ENCODE peak calls at places on chromosomes 12 and 14, in six cellular contexts. One of them, this sample, is unnamed.

GRCh38 chr12:127162307-127162706 is 1104.7 kb upstream of the TMEM132C start:
- DNase-seq in H9: peak
- DNase-seq in neuronal stem cell: no peak
- DNase-seq in mesendoderm: peak
- DNase-seq in H1: no peak
- DNase-seq in trophoblast cell: no peak
- DNase-seq in this sample: no peak

GRCh38 chr14:24858052-24858451 is 191.9 kb downstream of the STXBP6 start:
- DNase-seq in neuronal stem cell: no peak
- DNase-seq in mesendoderm: peak
- DNase-seq in H1: no peak
- DNase-seq in trophoblast cell: no peak
- DNase-seq in H9: peak
- DNase-seq in this sample: no peak

GRCh38 chr12:121799175-121799841 is 4.5 kb upstream of the SETD1B start:
- DNase-seq in trophoblast cell: peak
- DNase-seq in H1: no peak
- DNase-seq in mesendoderm: peak
- DNase-seq in H9: peak
- DNase-seq in neuronal stem cell: no peak
- DNase-seq in this sample: peak

GRCh38 chr12:19439059-19440018 is at the start of gene AEBP2:
- DNase-seq in H1: peak
- DNase-seq in trophoblast cell: peak
- DNase-seq in neuronal stem cell: peak
- DNase-seq in H9: peak
- DNase-seq in mesendoderm: peak
- DNase-seq in this sample: peak

GRCh38 chr12:104339663-104340062 is 36.1 kb downstream of the EID3 start:
- DNase-seq in neuronal stem cell: no peak
- DNase-seq in H1: no peak
- DNase-seq in trophoblast cell: no peak
- DNase-seq in H9: no peak
- DNase-seq in mesendoderm: no peak
- DNase-seq in this sample: peak

GRCh38 chr14:51023964-51024363 is 70.9 kb downstream of the TRIM9 start:
- DNase-seq in neuronal stem cell: no peak
- DNase-seq in trophoblast cell: no peak
- DNase-seq in H1: no peak
- DNase-seq in H9: no peak
- DNase-seq in mesendoderm: no peak
- DNase-seq in this sample: no peak

GRCh38 chr14:53153702-53154112 is 584 bp upstream of the DDHD1 start:
- DNase-seq in H1: no peak
- DNase-seq in H9: no peak
- DNase-seq in neuronal stem cell: no peak
- DNase-seq in trophoblast cell: no peak
- DNase-seq in mesendoderm: no peak
- DNase-seq in this sample: no peak

GRCh38 chr14:61476105-61476736 is 154.8 kb downstream of the PRKCH start:
- DNase-seq in H9: no peak
- DNase-seq in H1: no peak
- DNase-seq in neuronal stem cell: no peak
- DNase-seq in mesendoderm: no peak
- DNase-seq in trophoblast cell: no peak
- DNase-seq in this sample: no peak

GRCh38 chr14:95838862-95839261 is 37.8 kb upstream of the TUNAR start:
- DNase-seq in mesendoderm: no peak
- DNase-seq in H9: no peak
- DNase-seq in H1: no peak
- DNase-seq in trophoblast cell: no peak
- DNase-seq in neuronal stem cell: no peak
- DNase-seq in this sample: no peak

GRCh38 chr14:23301288-23301968 is 1.2 kb downstream of the PPP1R3E start:
- DNase-seq in H1: peak
- DNase-seq in trophoblast cell: peak
- DNase-seq in mesendoderm: peak
- DNase-seq in neuronal stem cell: peak
- DNase-seq in H9: peak
- DNase-seq in this sample: peak

GRCh38 chr12:92828565-92828964 is 100.5 kb downstream of the EEA1 start:
- DNase-seq in mesendoderm: no peak
- DNase-seq in H1: no peak
- DNase-seq in neuronal stem cell: no peak
- DNase-seq in H9: no peak
- DNase-seq in trophoblast cell: no peak
- DNase-seq in this sample: no peak

GRCh38 chr14:20836668-20837338 is 34.2 kb upstream of the RNASE1 start:
- DNase-seq in H1: no peak
- DNase-seq in trophoblast cell: peak
- DNase-seq in neuronal stem cell: no peak
- DNase-seq in H9: peak
- DNase-seq in mesendoderm: peak
- DNase-seq in this sample: peak

GRCh38 chr14:104891664-104892500 is 26.8 kb downstream of the CEP170B start:
- DNase-seq in trophoblast cell: peak
- DNase-seq in mesendoderm: no peak
- DNase-seq in H1: no peak
- DNase-seq in H9: peak
- DNase-seq in neuronal stem cell: no peak
- DNase-seq in this sample: no peak

GRCh38 chr14:95054346-95055280 is 102.7 kb downstream of the DICER1 start:
- DNase-seq in H9: peak
- DNase-seq in trophoblast cell: peak
- DNase-seq in neuronal stem cell: no peak
- DNase-seq in H1: no peak
- DNase-seq in mesendoderm: no peak
- DNase-seq in this sample: no peak

GRCh38 chr14:95046711-95047681 is 110.3 kb downstream of the DICER1 start:
- DNase-seq in H9: peak
- DNase-seq in trophoblast cell: no peak
- DNase-seq in H1: no peak
- DNase-seq in neuronal stem cell: no peak
- DNase-seq in mesendoderm: no peak
- DNase-seq in this sample: peak

GRCh38 chr14:65949711-65950516 is 536.3 kb upstream of the CCDC196 start:
- DNase-seq in H9: no peak
- DNase-seq in H1: no peak
- DNase-seq in neuronal stem cell: no peak
- DNase-seq in trophoblast cell: no peak
- DNase-seq in mesendoderm: peak
- DNase-seq in this sample: peak

GRCh38 chr12:55142896-55143870 is 17.0 kb downstream of the OR9K2 start:
- DNase-seq in neuronal stem cell: peak
- DNase-seq in H9: peak
- DNase-seq in H1: peak
- DNase-seq in mesendoderm: peak
- DNase-seq in trophoblast cell: peak
- DNase-seq in this sample: peak

GRCh38 chr12:132840536-132840935 is 11.9 kb upstream of the GOLGA3 start:
- DNase-seq in neuronal stem cell: no peak
- DNase-seq in trophoblast cell: no peak
- DNase-seq in H9: no peak
- DNase-seq in mesendoderm: no peak
- DNase-seq in H1: no peak
- DNase-seq in this sample: no peak

GRCh38 chr12:107310621-107311020 is 217.3 kb upstream of the CRY1 start:
- DNase-seq in trophoblast cell: no peak
- DNase-seq in H9: no peak
- DNase-seq in neuronal stem cell: no peak
- DNase-seq in mesendoderm: no peak
- DNase-seq in H1: no peak
- DNase-seq in this sample: no peak

GRCh38 chr12:11601647-11602046 is 47.8 kb upstream of the ETV6 start:
- DNase-seq in trophoblast cell: no peak
- DNase-seq in H9: no peak
- DNase-seq in H1: no peak
- DNase-seq in mesendoderm: no peak
- DNase-seq in neuronal stem cell: no peak
- DNase-seq in this sample: no peak

GRCh38 chr12:49537231-49537708 is 1.6 kb upstream of the KCNH3 start:
- DNase-seq in H1: no peak
- DNase-seq in mesendoderm: no peak
- DNase-seq in neuronal stem cell: no peak
- DNase-seq in trophoblast cell: no peak
- DNase-seq in H9: peak
- DNase-seq in this sample: no peak

GRCh38 chr12:92360543-92360942 is 214.9 kb upstream of the BTG1 start:
- DNase-seq in mesendoderm: no peak
- DNase-seq in H9: no peak
- DNase-seq in neuronal stem cell: no peak
- DNase-seq in trophoblast cell: no peak
- DNase-seq in H1: no peak
- DNase-seq in this sample: no peak

GRCh38 chr14:77299776-77300175 is 20.9 kb downstream of the POMT2 start:
- DNase-seq in neuronal stem cell: no peak
- DNase-seq in H9: no peak
- DNase-seq in H1: no peak
- DNase-seq in mesendoderm: no peak
- DNase-seq in trophoblast cell: no peak
- DNase-seq in this sample: no peak

DNA sequence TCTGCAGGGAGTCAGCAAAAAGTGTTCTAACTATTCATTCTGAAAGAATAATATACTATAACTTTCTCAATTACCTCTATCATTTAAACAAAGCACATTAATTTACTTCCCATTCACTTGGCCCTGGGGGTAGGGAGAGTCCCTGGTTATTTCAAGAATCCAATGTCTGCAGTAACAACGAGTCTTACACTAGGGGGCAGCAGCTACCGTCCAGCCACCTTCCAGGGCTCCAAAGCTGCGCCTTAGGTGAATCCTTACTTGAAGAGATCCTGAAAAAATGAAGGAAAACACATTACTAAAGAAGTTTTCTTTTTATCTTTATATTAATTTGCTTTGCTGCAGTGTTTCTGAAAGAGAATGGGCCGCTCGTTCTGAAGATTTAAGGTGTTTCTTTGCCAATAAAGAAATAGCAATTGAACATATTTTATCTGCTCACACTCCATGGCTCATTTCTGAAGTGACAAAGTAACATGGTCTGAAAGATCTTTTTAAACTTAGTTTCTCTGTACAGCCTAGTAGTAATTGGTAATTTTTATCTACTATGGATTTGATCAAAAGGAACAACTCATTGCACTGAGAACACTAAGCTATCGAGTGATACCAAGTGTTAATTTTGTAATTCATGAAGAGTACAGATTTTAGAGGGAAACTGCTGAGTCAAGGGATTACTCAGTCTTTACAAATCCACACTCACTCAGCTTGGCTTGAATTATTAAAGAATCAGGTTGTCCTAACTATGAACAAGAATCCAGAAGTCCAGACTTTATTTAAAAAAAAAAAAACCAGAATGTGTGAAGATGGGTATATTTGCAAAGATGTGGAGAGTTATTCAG is 27.6 kb downstream of the BHLHE41 start:
- DNase-seq in H9: peak
- DNase-seq in neuronal stem cell: peak
- DNase-seq in trophoblast cell: peak
- DNase-seq in H1: no peak
- DNase-seq in mesendoderm: peak
- DNase-seq in this sample: peak
- H3K9ac ChIP-seq in H9: no peak
- H3K9ac ChIP-seq in neuronal stem cell: no peak
- H3K9ac ChIP-seq in trophoblast cell: no peak
- H3K9ac ChIP-seq in H1: no peak
- H3K9ac ChIP-seq in mesendoderm: no peak
- H3K9ac ChIP-seq in this sample: no peak

GRCh38 chr12:53053223-53054111 is 3.6 kb downstream of the TNS2 start:
- DNase-seq in trophoblast cell: peak
- DNase-seq in H1: no peak
- DNase-seq in H9: peak
- DNase-seq in neuronal stem cell: no peak
- DNase-seq in mesendoderm: peak
- DNase-seq in this sample: no peak
- H3K4ac ChIP-seq in trophoblast cell: no peak
- H3K4ac ChIP-seq in H1: no peak
- H3K4ac ChIP-seq in H9: no peak
- H3K4ac ChIP-seq in neuronal stem cell: no peak
- H3K4ac ChIP-seq in mesendoderm: no peak
- H3K4ac ChIP-seq in this sample: peak

GRCh38 chr14:101103321-101103901 is 199.9 kb upstream of the RTL1 start:
- DNase-seq in mesendoderm: peak
- DNase-seq in H1: no peak
- DNase-seq in H9: no peak
- DNase-seq in neuronal stem cell: no peak
- DNase-seq in trophoblast cell: no peak
- DNase-seq in this sample: no peak
- H2AK5ac ChIP-seq in mesendoderm: peak
- H2AK5ac ChIP-seq in H1: no peak
- H2AK5ac ChIP-seq in H9: no peak
- H2AK5ac ChIP-seq in neuronal stem cell: no peak
- H2AK5ac ChIP-seq in trophoblast cell: no peak
- H2AK5ac ChIP-seq in this sample: no peak

GRCh38 chr14:64388533-64389243 is 535 bp downstream of the MTHFD1 start:
- DNase-seq in mesendoderm: peak
- DNase-seq in neuronal stem cell: no peak
- DNase-seq in trophoblast cell: peak
- DNase-seq in H9: no peak
- DNase-seq in H1: no peak
- DNase-seq in this sample: peak
- H3K9ac ChIP-seq in mesendoderm: peak
- H3K9ac ChIP-seq in neuronal stem cell: peak
- H3K9ac ChIP-seq in trophoblast cell: peak
- H3K9ac ChIP-seq in H9: peak
- H3K9ac ChIP-seq in H1: peak
- H3K9ac ChIP-seq in this sample: peak

GRCh38 chr12:13198921-13199320 is 2.4 kb downstream of the EMP1 start:
- DNase-seq in mesendoderm: no peak
- DNase-seq in trophoblast cell: no peak
- DNase-seq in neuronal stem cell: no peak
- DNase-seq in H9: no peak
- DNase-seq in H1: no peak
- DNase-seq in this sample: peak
- H3K4ac ChIP-seq in mesendoderm: no peak
- H3K4ac ChIP-seq in trophoblast cell: no peak
- H3K4ac ChIP-seq in neuronal stem cell: peak
- H3K4ac ChIP-seq in H9: no peak
- H3K4ac ChIP-seq in H1: no peak
- H3K4ac ChIP-seq in this sample: peak

GRCh38 chr12:105418821-105419291 is 88.4 kb downstream of the C12orf75 start:
- DNase-seq in mesendoderm: peak
- DNase-seq in trophoblast cell: peak
- DNase-seq in neuronal stem cell: no peak
- DNase-seq in H1: no peak
- DNase-seq in H9: no peak
- DNase-seq in this sample: no peak

GRCh38 chr12:105419606-105420005 is 89.1 kb downstream of the C12orf75 start:
- DNase-seq in neuronal stem cell: no peak
- DNase-seq in trophoblast cell: peak
- DNase-seq in H1: no peak
- DNase-seq in H9: no peak
- DNase-seq in mesendoderm: no peak
- DNase-seq in this sample: no peak

GRCh38 chr12:105420046-105420445 is 89.6 kb downstream of the C12orf75 start:
- DNase-seq in H1: no peak
- DNase-seq in H9: no peak
- DNase-seq in neuronal stem cell: no peak
- DNase-seq in trophoblast cell: no peak
- DNase-seq in mesendoderm: no peak
- DNase-seq in this sample: no peak

GRCh38 chr12:105417732-105418131 is 87.2 kb downstream of the C12orf75 start:
- DNase-seq in mesendoderm: no peak
- DNase-seq in H9: no peak
- DNase-seq in trophoblast cell: peak
- DNase-seq in neuronal stem cell: no peak
- DNase-seq in H1: no peak
- DNase-seq in this sample: no peak

GRCh38 chr12:105418232-105418631 is 87.7 kb downstream of the C12orf75 start:
- DNase-seq in mesendoderm: peak
- DNase-seq in neuronal stem cell: no peak
- DNase-seq in H1: no peak
- DNase-seq in H9: no peak
- DNase-seq in trophoblast cell: peak
- DNase-seq in this sample: peak
- H2AK5ac ChIP-seq in mesendoderm: no peak
- H2AK5ac ChIP-seq in neuronal stem cell: no peak
- H2AK5ac ChIP-seq in H1: no peak
- H2AK5ac ChIP-seq in H9: no peak
- H2AK5ac ChIP-seq in trophoblast cell: no peak
- H2AK5ac ChIP-seq in this sample: peak